ENCODE peak calls at places on chromosome 21, in nine cellular contexts. One of them, this sample, is unnamed.
A peak's percentile ranks its signal among the peaks of the same experiment; 100 is the strongest.

GRCh38 chr21:44653656-44654575 is 543 bp downstream of the KRTAP12-4 start:
- DNase-seq in GM19239: no peak
- DNase-seq in epithelial cell of esophagus: no peak
- DNase-seq in NCI-H2171 treated with DMSO at 0.1 percent for 48 hours: peak; percentile 25
- DNase-seq in mesendoderm: no peak
- DNase-seq in fibroblast of lung: no peak
- DNase-seq in NCI-H1694: no peak
- DNase-seq in endodermal cell: no peak
- DNase-seq in amniotic stem cell: no peak
- DNase-seq in this sample: no peak

GRCh38 chr21:42733874-42734273 is 80.5 kb downstream of the PDE9A start:
- DNase-seq in GM19239: no peak
- DNase-seq in epithelial cell of esophagus: no peak
- DNase-seq in NCI-H2171 treated with DMSO at 0.1 percent for 48 hours: no peak
- DNase-seq in mesendoderm: no peak
- DNase-seq in fibroblast of lung: no peak
- DNase-seq in NCI-H1694: no peak
- DNase-seq in endodermal cell: peak; percentile 35
- DNase-seq in amniotic stem cell: no peak
- DNase-seq in this sample: no peak

GRCh38 chr21:39961251-39961650 is 94.0 kb downstream of the PCP4 start:
- DNase-seq in GM19239: no peak
- DNase-seq in epithelial cell of esophagus: no peak
- DNase-seq in NCI-H2171 treated with DMSO at 0.1 percent for 48 hours: no peak
- DNase-seq in mesendoderm: no peak
- DNase-seq in fibroblast of lung: peak; percentile 60
- DNase-seq in NCI-H1694: no peak
- DNase-seq in endodermal cell: no peak
- DNase-seq in amniotic stem cell: peak; percentile 11
- DNase-seq in this sample: no peak

GRCh38 chr21:45138199-45139002 is 64.0 kb downstream of the ADARB1 start:
- DNase-seq in GM19239: peak; percentile 41
- DNase-seq in epithelial cell of esophagus: peak; percentile 75
- DNase-seq in NCI-H2171 treated with DMSO at 0.1 percent for 48 hours: peak; percentile 35
- DNase-seq in mesendoderm: peak; percentile 84
- DNase-seq in fibroblast of lung: peak; percentile 49
- DNase-seq in NCI-H1694: peak; percentile 66
- DNase-seq in endodermal cell: peak; percentile 92
- DNase-seq in amniotic stem cell: no peak
- DNase-seq in this sample: peak; percentile 84

GRCh38 chr21:29669416-29669815 is 270.4 kb downstream of the GRIK1 start:
- DNase-seq in GM19239: no peak
- DNase-seq in epithelial cell of esophagus: no peak
- DNase-seq in NCI-H2171 treated with DMSO at 0.1 percent for 48 hours: peak; percentile 31
- DNase-seq in mesendoderm: peak; percentile 23
- DNase-seq in fibroblast of lung: no peak
- DNase-seq in NCI-H1694: no peak
- DNase-seq in endodermal cell: no peak
- DNase-seq in amniotic stem cell: no peak
- DNase-seq in this sample: no peak

GRCh38 chr21:39318091-39318959 is 4.9 kb upstream of the BRWD1 start:
- DNase-seq in GM19239: no peak
- DNase-seq in epithelial cell of esophagus: no peak
- DNase-seq in NCI-H2171 treated with DMSO at 0.1 percent for 48 hours: no peak
- DNase-seq in mesendoderm: no peak
- DNase-seq in fibroblast of lung: no peak
- DNase-seq in NCI-H1694: no peak
- DNase-seq in endodermal cell: no peak
- DNase-seq in amniotic stem cell: no peak
- DNase-seq in this sample: no peak

GRCh38 chr21:32524010-32524719 is 61.2 kb downstream of the TCP10L start:
- DNase-seq in GM19239: no peak
- DNase-seq in epithelial cell of esophagus: peak; percentile 79
- DNase-seq in NCI-H2171 treated with DMSO at 0.1 percent for 48 hours: no peak
- DNase-seq in mesendoderm: peak; percentile 65
- DNase-seq in fibroblast of lung: peak; percentile 94
- DNase-seq in NCI-H1694: no peak
- DNase-seq in endodermal cell: peak; percentile 68
- DNase-seq in amniotic stem cell: peak; percentile 50
- DNase-seq in this sample: no peak

GRCh38 chr21:32603131-32603530 is 9.0 kb downstream of the CFAP298 start:
- DNase-seq in GM19239: no peak
- DNase-seq in epithelial cell of esophagus: no peak
- DNase-seq in NCI-H2171 treated with DMSO at 0.1 percent for 48 hours: no peak
- DNase-seq in mesendoderm: no peak
- DNase-seq in fibroblast of lung: no peak
- DNase-seq in NCI-H1694: no peak
- DNase-seq in endodermal cell: no peak
- DNase-seq in amniotic stem cell: no peak
- DNase-seq in this sample: no peak

GRCh38 chr21:29196021-29196663 is 65.7 kb downstream of the MAP3K7CL start:
- DNase-seq in GM19239: peak; percentile 45
- DNase-seq in epithelial cell of esophagus: peak; percentile 94
- DNase-seq in NCI-H2171 treated with DMSO at 0.1 percent for 48 hours: no peak
- DNase-seq in mesendoderm: peak; percentile 72
- DNase-seq in fibroblast of lung: peak; percentile 93
- DNase-seq in NCI-H1694: no peak
- DNase-seq in endodermal cell: no peak
- DNase-seq in amniotic stem cell: peak; percentile 77
- DNase-seq in this sample: no peak

GRCh38 chr21:43884861-43885370 is 19.9 kb downstream of the AGPAT3 start:
- DNase-seq in GM19239: no peak
- DNase-seq in epithelial cell of esophagus: no peak
- DNase-seq in NCI-H2171 treated with DMSO at 0.1 percent for 48 hours: no peak
- DNase-seq in mesendoderm: no peak
- DNase-seq in fibroblast of lung: no peak
- DNase-seq in NCI-H1694: peak; percentile 6
- DNase-seq in endodermal cell: no peak
- DNase-seq in amniotic stem cell: no peak
- DNase-seq in this sample: no peak

GRCh38 chr21:23131177-23131576 is 2133.0 kb downstream of the NCAM2 start:
- DNase-seq in GM19239: no peak
- DNase-seq in epithelial cell of esophagus: peak; percentile 0
- DNase-seq in NCI-H2171 treated with DMSO at 0.1 percent for 48 hours: peak; percentile 50
- DNase-seq in mesendoderm: peak; percentile 23
- DNase-seq in fibroblast of lung: no peak
- DNase-seq in NCI-H1694: peak; percentile 12
- DNase-seq in endodermal cell: no peak
- DNase-seq in amniotic stem cell: no peak
- DNase-seq in this sample: no peak

GRCh38 chr21:14591882-14592281 is 45.8 kb upstream of the SAMSN1 start:
- DNase-seq in GM19239: no peak
- DNase-seq in epithelial cell of esophagus: no peak
- DNase-seq in NCI-H2171 treated with DMSO at 0.1 percent for 48 hours: no peak
- DNase-seq in mesendoderm: no peak
- DNase-seq in fibroblast of lung: peak; percentile 8
- DNase-seq in NCI-H1694: no peak
- DNase-seq in endodermal cell: no peak
- DNase-seq in amniotic stem cell: no peak
- DNase-seq in this sample: no peak

GRCh38 chr21:38343691-38344090 is 86.9 kb downstream of the KCNJ15 start:
- DNase-seq in GM19239: no peak
- DNase-seq in epithelial cell of esophagus: peak; percentile 61
- DNase-seq in NCI-H2171 treated with DMSO at 0.1 percent for 48 hours: no peak
- DNase-seq in mesendoderm: no peak
- DNase-seq in fibroblast of lung: peak; percentile 81
- DNase-seq in NCI-H1694: no peak
- DNase-seq in endodermal cell: no peak
- DNase-seq in amniotic stem cell: no peak
- DNase-seq in this sample: no peak

GRCh38 chr21:46150491-46151121 is 4.8 kb downstream of the FTCD start:
- DNase-seq in GM19239: no peak
- DNase-seq in epithelial cell of esophagus: no peak
- DNase-seq in NCI-H2171 treated with DMSO at 0.1 percent for 48 hours: no peak
- DNase-seq in mesendoderm: no peak
- DNase-seq in fibroblast of lung: no peak
- DNase-seq in NCI-H1694: no peak
- DNase-seq in endodermal cell: peak; percentile 44
- DNase-seq in amniotic stem cell: no peak
- DNase-seq in this sample: peak; percentile 29

GRCh38 chr21:42735944-42736343 is 82.5 kb downstream of the PDE9A start:
- DNase-seq in GM19239: no peak
- DNase-seq in epithelial cell of esophagus: no peak
- DNase-seq in NCI-H2171 treated with DMSO at 0.1 percent for 48 hours: no peak
- DNase-seq in mesendoderm: no peak
- DNase-seq in fibroblast of lung: no peak
- DNase-seq in NCI-H1694: no peak
- DNase-seq in endodermal cell: peak; percentile 10
- DNase-seq in amniotic stem cell: no peak
- DNase-seq in this sample: no peak

GRCh38 chr21:33231526-33231925 is 1.8 kb downstream of the IFNAR2 start:
- DNase-seq in GM19239: no peak
- DNase-seq in epithelial cell of esophagus: no peak
- DNase-seq in NCI-H2171 treated with DMSO at 0.1 percent for 48 hours: no peak
- DNase-seq in mesendoderm: no peak
- DNase-seq in fibroblast of lung: no peak
- DNase-seq in NCI-H1694: no peak
- DNase-seq in endodermal cell: no peak
- DNase-seq in amniotic stem cell: no peak
- DNase-seq in this sample: no peak

GRCh38 chr21:32826317-32827167 is 55.0 kb upstream of the PAXBP1 start:
- DNase-seq in GM19239: peak; percentile 24
- DNase-seq in epithelial cell of esophagus: peak; percentile 70
- DNase-seq in NCI-H2171 treated with DMSO at 0.1 percent for 48 hours: peak; percentile 66
- DNase-seq in mesendoderm: peak; percentile 73
- DNase-seq in fibroblast of lung: peak; percentile 58
- DNase-seq in NCI-H1694: peak; percentile 75
- DNase-seq in endodermal cell: peak; percentile 76
- DNase-seq in amniotic stem cell: peak; percentile 36
- DNase-seq in this sample: peak; percentile 57

GRCh38 chr21:42215942-42216725 is 2.8 kb upstream of the ABCG1 start:
- DNase-seq in GM19239: no peak
- DNase-seq in epithelial cell of esophagus: no peak
- DNase-seq in NCI-H2171 treated with DMSO at 0.1 percent for 48 hours: no peak
- DNase-seq in mesendoderm: no peak
- DNase-seq in fibroblast of lung: no peak
- DNase-seq in NCI-H1694: no peak
- DNase-seq in endodermal cell: peak; percentile 9
- DNase-seq in amniotic stem cell: no peak
- DNase-seq in this sample: no peak

GRCh38 chr21:33855190-33855589 is 60.4 kb downstream of the ATP5PO start:
- DNase-seq in GM19239: no peak
- DNase-seq in epithelial cell of esophagus: no peak
- DNase-seq in NCI-H2171 treated with DMSO at 0.1 percent for 48 hours: no peak
- DNase-seq in mesendoderm: peak; percentile 45
- DNase-seq in fibroblast of lung: no peak
- DNase-seq in NCI-H1694: no peak
- DNase-seq in endodermal cell: peak; percentile 78
- DNase-seq in amniotic stem cell: no peak
- DNase-seq in this sample: peak; percentile 45

GRCh38 chr21:25039461-25040380 is 567.6 kb downstream of the MRPL39 start:
- DNase-seq in GM19239: no peak
- DNase-seq in epithelial cell of esophagus: no peak
- DNase-seq in NCI-H2171 treated with DMSO at 0.1 percent for 48 hours: peak; percentile 17
- DNase-seq in mesendoderm: peak; percentile 58
- DNase-seq in fibroblast of lung: peak; percentile 42
- DNase-seq in NCI-H1694: peak; percentile 65
- DNase-seq in endodermal cell: no peak
- DNase-seq in amniotic stem cell: no peak
- DNase-seq in this sample: no peak

GRCh38 chr21:39630191-39630591 is 17.5 kb downstream of the B3GALT5 start:
- DNase-seq in GM19239: no peak
- DNase-seq in epithelial cell of esophagus: peak; percentile 51
- DNase-seq in NCI-H2171 treated with DMSO at 0.1 percent for 48 hours: no peak
- DNase-seq in mesendoderm: no peak
- DNase-seq in fibroblast of lung: peak; percentile 80
- DNase-seq in NCI-H1694: no peak
- DNase-seq in endodermal cell: no peak
- DNase-seq in amniotic stem cell: no peak
- DNase-seq in this sample: no peak

GRCh38 chr21:18041012-18041411 is 203.6 kb upstream of the CHODL start:
- DNase-seq in GM19239: no peak
- DNase-seq in epithelial cell of esophagus: peak; percentile 2
- DNase-seq in NCI-H2171 treated with DMSO at 0.1 percent for 48 hours: peak; percentile 77
- DNase-seq in mesendoderm: peak; percentile 79
- DNase-seq in fibroblast of lung: no peak
- DNase-seq in NCI-H1694: peak; percentile 66
- DNase-seq in endodermal cell: peak; percentile 60
- DNase-seq in amniotic stem cell: no peak
- DNase-seq in this sample: peak; percentile 28

GRCh38 chr21:35635261-35635660 is 425.1 kb downstream of the SETD4 start:
- DNase-seq in GM19239: no peak
- DNase-seq in epithelial cell of esophagus: peak; percentile 93
- DNase-seq in NCI-H2171 treated with DMSO at 0.1 percent for 48 hours: no peak
- DNase-seq in mesendoderm: no peak
- DNase-seq in fibroblast of lung: peak; percentile 90
- DNase-seq in NCI-H1694: no peak
- DNase-seq in endodermal cell: no peak
- DNase-seq in amniotic stem cell: peak; percentile 48
- DNase-seq in this sample: no peak

GRCh38 chr21:28605138-28605537 is 387.5 kb downstream of the LTN1 start:
- DNase-seq in GM19239: peak; percentile 10
- DNase-seq in epithelial cell of esophagus: no peak
- DNase-seq in NCI-H2171 treated with DMSO at 0.1 percent for 48 hours: no peak
- DNase-seq in mesendoderm: no peak
- DNase-seq in fibroblast of lung: no peak
- DNase-seq in NCI-H1694: no peak
- DNase-seq in endodermal cell: no peak
- DNase-seq in amniotic stem cell: no peak
- DNase-seq in this sample: no peak

GRCh38 chr21:35048183-35048601 is 910 bp downstream of the RUNX1 start:
- DNase-seq in GM19239: no peak
- DNase-seq in epithelial cell of esophagus: peak; percentile 16
- DNase-seq in NCI-H2171 treated with DMSO at 0.1 percent for 48 hours: no peak
- DNase-seq in mesendoderm: no peak
- DNase-seq in fibroblast of lung: peak; percentile 43
- DNase-seq in NCI-H1694: no peak
- DNase-seq in endodermal cell: no peak
- DNase-seq in amniotic stem cell: no peak
- DNase-seq in this sample: no peak

GRCh38 chr21:21200939-21201610 is 202.9 kb downstream of the NCAM2 start:
- DNase-seq in GM19239: no peak
- DNase-seq in epithelial cell of esophagus: no peak
- DNase-seq in NCI-H2171 treated with DMSO at 0.1 percent for 48 hours: no peak
- DNase-seq in mesendoderm: no peak
- DNase-seq in fibroblast of lung: peak; percentile 30
- DNase-seq in NCI-H1694: no peak
- DNase-seq in endodermal cell: no peak
- DNase-seq in amniotic stem cell: no peak
- DNase-seq in this sample: no peak

GRCh38 chr21:46157987-46158451 is 2.6 kb upstream of the FTCD start:
- DNase-seq in GM19239: no peak
- DNase-seq in epithelial cell of esophagus: no peak
- DNase-seq in NCI-H2171 treated with DMSO at 0.1 percent for 48 hours: no peak
- DNase-seq in mesendoderm: no peak
- DNase-seq in fibroblast of lung: no peak
- DNase-seq in NCI-H1694: no peak
- DNase-seq in endodermal cell: no peak
- DNase-seq in amniotic stem cell: no peak
- DNase-seq in this sample: peak; percentile 16

GRCh38 chr21:26783801-26784200 is 61.4 kb downstream of the ADAMTS1 start:
- DNase-seq in GM19239: no peak
- DNase-seq in epithelial cell of esophagus: no peak
- DNase-seq in NCI-H2171 treated with DMSO at 0.1 percent for 48 hours: no peak
- DNase-seq in mesendoderm: no peak
- DNase-seq in fibroblast of lung: no peak
- DNase-seq in NCI-H1694: no peak
- DNase-seq in endodermal cell: no peak
- DNase-seq in amniotic stem cell: no peak
- DNase-seq in this sample: no peak

GRCh38 chr21:38386967-38387366 is 111.3 kb downstream of the ERG start:
- DNase-seq in GM19239: no peak
- DNase-seq in epithelial cell of esophagus: peak; percentile 24
- DNase-seq in NCI-H2171 treated with DMSO at 0.1 percent for 48 hours: no peak
- DNase-seq in mesendoderm: no peak
- DNase-seq in fibroblast of lung: peak; percentile 53
- DNase-seq in NCI-H1694: no peak
- DNase-seq in endodermal cell: no peak
- DNase-seq in amniotic stem cell: no peak
- DNase-seq in this sample: no peak

GRCh38 chr21:41487082-41487481 is 20.9 kb downstream of the TMPRSS2 start:
- DNase-seq in GM19239: no peak
- DNase-seq in epithelial cell of esophagus: no peak
- DNase-seq in NCI-H2171 treated with DMSO at 0.1 percent for 48 hours: no peak
- DNase-seq in mesendoderm: no peak
- DNase-seq in fibroblast of lung: no peak
- DNase-seq in NCI-H1694: no peak
- DNase-seq in endodermal cell: no peak
- DNase-seq in amniotic stem cell: no peak
- DNase-seq in this sample: no peak